ENCODE peak calls at places on chromosomes 2 and 18, in five cellular contexts. T, R, Y, V and A are unnamed samples. For H3K27me3 and H3K4me1, the result is how much of the 10 kb centered on the place peaks cover.

GRCh38 chr2:205679410-205680009 is 2.8 kb upstream of the NRP2 start:
- DNase-seq in T (no peak), R (no peak), Y (no peak), V (no peak), A (no peak)

GRCh38 chr2:170463206-170463537 is 252.0 kb upstream of the SP5 start:
- DNase-seq in T (no peak), R (no peak), Y (no peak), V (no peak), A (no peak)

GRCh38 chr18:37299471-37300304 is 265.9 kb downstream of the CELF4 start:
- DNase-seq in T (peak), R (peak), Y (peak), V (peak), A (peak)

GRCh38 chr18:11937874-11938478 is 29.9 kb upstream of the MPPE1 start:
- DNase-seq in T (peak), R (peak), Y (peak), V (no peak), A (peak)

GRCh38 chr2:28395334-28396061 is 2.8 kb downstream of the FOSL2 start:
- DNase-seq in T (peak), R (no peak), Y (peak), V (peak), A (peak)

GRCh38 chr2:201237486-201238241 is 22.7 kb upstream of the CASP8 start:
- DNase-seq in T (no peak), R (no peak), Y (peak), V (no peak), A (peak)

GRCh38 chr2:173545364-173545734 is 190.7 kb downstream of the CDCA7 start:
- DNase-seq in T (no peak), R (no peak), Y (no peak), V (peak), A (no peak)

GRCh38 chr2:104340162-104340561 is 513.8 kb upstream of the POU3F3 start:
- DNase-seq in T (no peak), R (no peak), Y (no peak), V (no peak), A (no peak)

GRCh38 chr2:237234268-237234667 is 148.6 kb downstream of the COPS8 start:
- DNase-seq in T (peak), R (no peak), Y (no peak), V (no peak), A (no peak)

GRCh38 chr18:58064406-58064998 is 20.5 kb downstream of the NEDD4L start:
- DNase-seq in T (no peak), R (no peak), Y (no peak), V (no peak), A (no peak)

GRCh38 chr2:163319006-163319405 is 416.8 kb downstream of the FIGN start:
- DNase-seq in T (no peak), R (no peak), Y (peak), V (peak), A (no peak)

GRCh38 chr18:77115461-77115907 is 17.1 kb downstream of the MBP start:
- DNase-seq in T (no peak), R (no peak), Y (no peak), V (no peak), A (no peak)

GRCh38 chr2:240988146-240988545 is 10.3 kb upstream of the SNED1 start:
- DNase-seq in T (no peak), R (peak), Y (peak), V (no peak), A (no peak)

GRCh38 chr2:241542278-241542605 is 16.3 kb upstream of the BOK start:
- DNase-seq in T (no peak), R (no peak), Y (no peak), V (no peak), A (peak)

GRCh38 chr2:181805228-181806038 is 86.1 kb upstream of the ITPRID2 start:
- DNase-seq in T (no peak), R (no peak), Y (peak), V (peak), A (no peak)

GRCh38 chr2:44944952-44945612 is 3.6 kb downstream of the SIX3 start:
- DNase-seq in T (no peak), R (no peak), Y (no peak), V (no peak), A (peak)
- H3K27me3 ChIP-seq in T (under half), R (half or more), Y (half or more), V (half or more), A (half or more)

GRCh38 chr2:118723394-118723793 is 124.1 kb downstream of the EN1 start:
- DNase-seq in T (no peak), R (no peak), Y (peak), V (peak), A (peak)
- H3K4me3 ChIP-seq in T (no peak), R (no peak), Y (no peak), V (no peak), A (no peak)

DNA sequence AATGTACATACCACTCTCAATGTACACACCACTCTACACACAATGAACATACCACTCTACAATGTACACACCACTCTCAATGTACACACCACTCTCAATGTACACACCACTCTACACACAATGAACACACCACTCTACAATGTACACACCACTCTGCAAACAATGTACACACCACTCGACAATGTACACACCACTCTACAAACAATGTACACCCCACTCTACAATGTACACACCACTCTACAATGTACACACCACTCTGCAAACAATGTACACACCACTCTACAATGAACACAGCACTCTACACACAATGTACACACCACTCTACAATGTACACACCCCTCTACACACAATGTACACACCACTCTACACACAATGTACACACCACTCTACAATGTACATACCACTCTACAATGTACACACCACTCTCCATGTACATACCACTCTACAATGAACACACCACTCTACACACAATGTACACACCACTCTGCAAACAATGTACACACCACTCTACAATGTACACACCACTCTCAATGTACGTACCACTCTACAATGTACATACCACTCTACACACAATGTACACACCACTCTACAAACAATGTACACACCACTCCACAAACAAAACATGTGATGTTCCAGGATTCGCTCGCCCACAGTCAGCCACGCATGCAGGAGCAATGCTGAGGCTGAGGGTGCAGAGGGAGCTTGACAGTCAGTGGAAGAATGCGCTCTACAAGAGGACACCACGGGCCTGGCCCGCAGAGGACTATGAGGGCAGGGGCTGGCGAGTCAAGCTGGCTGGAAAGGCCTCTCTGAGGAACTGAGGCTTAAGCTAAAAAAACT is 118.2 kb downstream of the HDAC4 start:
- DNase-seq in T (no peak), R (no peak), Y (no peak), V (no peak), A (no peak)
- H3K4me1 ChIP-seq in T (half or more), R (under half), Y (under half), V (under half), A (under half)

DNA sequence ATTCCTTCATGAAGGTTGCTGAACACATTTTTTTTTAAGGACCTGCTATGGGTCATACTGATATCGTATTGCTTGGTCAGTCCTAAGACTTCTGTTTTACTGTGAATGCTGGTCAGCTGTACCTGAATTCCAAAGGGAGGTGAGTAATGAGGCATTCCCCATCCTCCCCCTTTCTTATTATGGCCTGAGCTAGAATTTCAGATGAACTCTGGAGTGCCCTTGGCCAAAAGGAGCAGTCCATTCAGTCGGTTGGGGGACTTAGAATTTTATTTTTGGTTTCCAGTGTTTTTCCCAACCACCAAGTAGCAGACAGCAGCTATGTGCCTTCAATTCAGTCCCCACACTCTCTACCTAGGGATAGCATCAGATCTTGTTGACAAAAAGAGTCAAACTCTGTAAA is 26.9 kb upstream of the PDCL3 start:
- DNase-seq in T (no peak), R (no peak), Y (no peak), V (no peak), A (no peak)
- H3K27me3 ChIP-seq in T (under half), R (under half), Y (under half), V (under half), A (under half)